ENCODE peak calls at places on chromosomes 4 and X, in eight cellular contexts. One of them, this sample, is unnamed.

GRCh38 chr4:97923096-97923495 is 220.2 kb downstream of the STPG2 start:
- DNase-seq in astrocyte of the hippocampus: no peak
- DNase-seq in central memory CD8-positive, alpha-beta T cell: no peak
- DNase-seq in choroid plexus epithelial cell: no peak
- DNase-seq in iPS-NIHi11: no peak
- DNase-seq in GM13977: no peak
- DNase-seq in NCI-H524: no peak
- DNase-seq in left cardiac atrium: no peak
- DNase-seq in this sample: no peak

GRCh38 chr4:70531981-70532380 is 13.6 kb downstream of the AMTN start:
- DNase-seq in left cardiac atrium: no peak
- DNase-seq in GM13977: no peak
- DNase-seq in astrocyte of the hippocampus: no peak
- DNase-seq in central memory CD8-positive, alpha-beta T cell: no peak
- DNase-seq in NCI-H524: no peak
- DNase-seq in choroid plexus epithelial cell: peak
- DNase-seq in iPS-NIHi11: peak
- DNase-seq in this sample: no peak

GRCh38 chr4:137664416-137664815 is 132.1 kb upstream of the PCDH18 start:
- DNase-seq in iPS-NIHi11: no peak
- DNase-seq in NCI-H524: no peak
- DNase-seq in central memory CD8-positive, alpha-beta T cell: no peak
- DNase-seq in astrocyte of the hippocampus: no peak
- DNase-seq in GM13977: no peak
- DNase-seq in choroid plexus epithelial cell: peak
- DNase-seq in left cardiac atrium: no peak
- DNase-seq in this sample: no peak

GRCh38 chrX:135985123-135985973 is at the start of gene SLC9A6:
- DNase-seq in choroid plexus epithelial cell: peak
- DNase-seq in left cardiac atrium: peak
- DNase-seq in iPS-NIHi11: peak
- DNase-seq in NCI-H524: peak
- DNase-seq in central memory CD8-positive, alpha-beta T cell: peak
- DNase-seq in astrocyte of the hippocampus: peak
- DNase-seq in GM13977: peak
- DNase-seq in this sample: peak

GRCh38 chrX:110414679-110415439 is 56.2 kb downstream of the RTL9 start:
- DNase-seq in NCI-H524: no peak
- DNase-seq in iPS-NIHi11: no peak
- DNase-seq in left cardiac atrium: no peak
- DNase-seq in central memory CD8-positive, alpha-beta T cell: no peak
- DNase-seq in astrocyte of the hippocampus: peak
- DNase-seq in choroid plexus epithelial cell: peak
- DNase-seq in GM13977: peak
- DNase-seq in this sample: no peak

GRCh38 chr4:48909697-48910096 is 3.1 kb upstream of the OCIAD2 start:
- DNase-seq in choroid plexus epithelial cell: peak
- DNase-seq in astrocyte of the hippocampus: peak
- DNase-seq in NCI-H524: no peak
- DNase-seq in central memory CD8-positive, alpha-beta T cell: no peak
- DNase-seq in GM13977: no peak
- DNase-seq in iPS-NIHi11: peak
- DNase-seq in left cardiac atrium: no peak
- DNase-seq in this sample: peak

GRCh38 chrX:131752493-131753198 is 208.8 kb downstream of the OR13H1 start:
- DNase-seq in central memory CD8-positive, alpha-beta T cell: no peak
- DNase-seq in GM13977: no peak
- DNase-seq in astrocyte of the hippocampus: peak
- DNase-seq in choroid plexus epithelial cell: no peak
- DNase-seq in NCI-H524: no peak
- DNase-seq in iPS-NIHi11: no peak
- DNase-seq in left cardiac atrium: peak
- DNase-seq in this sample: peak

GRCh38 chrX:150032742-150033141 is 94.5 kb upstream of the EOLA2 start:
- DNase-seq in left cardiac atrium: no peak
- DNase-seq in choroid plexus epithelial cell: peak
- DNase-seq in GM13977: no peak
- DNase-seq in NCI-H524: no peak
- DNase-seq in iPS-NIHi11: no peak
- DNase-seq in astrocyte of the hippocampus: no peak
- DNase-seq in central memory CD8-positive, alpha-beta T cell: no peak
- DNase-seq in this sample: peak

GRCh38 chr4:1239141-1239948 is 9.6 kb downstream of the CTBP1 start:
- DNase-seq in choroid plexus epithelial cell: no peak
- DNase-seq in iPS-NIHi11: peak
- DNase-seq in GM13977: no peak
- DNase-seq in central memory CD8-positive, alpha-beta T cell: no peak
- DNase-seq in left cardiac atrium: peak
- DNase-seq in astrocyte of the hippocampus: no peak
- DNase-seq in NCI-H524: no peak
- DNase-seq in this sample: no peak

GRCh38 chr4:6417516-6417915 is 54.9 kb downstream of the PPP2R2C start:
- DNase-seq in left cardiac atrium: no peak
- DNase-seq in central memory CD8-positive, alpha-beta T cell: no peak
- DNase-seq in astrocyte of the hippocampus: no peak
- DNase-seq in choroid plexus epithelial cell: no peak
- DNase-seq in GM13977: no peak
- DNase-seq in NCI-H524: no peak
- DNase-seq in iPS-NIHi11: no peak
- DNase-seq in this sample: no peak

GRCh38 chr4:92265066-92265465 is 38.7 kb upstream of the GRID2 start:
- DNase-seq in NCI-H524: no peak
- DNase-seq in left cardiac atrium: no peak
- DNase-seq in GM13977: no peak
- DNase-seq in astrocyte of the hippocampus: no peak
- DNase-seq in choroid plexus epithelial cell: peak
- DNase-seq in iPS-NIHi11: no peak
- DNase-seq in central memory CD8-positive, alpha-beta T cell: no peak
- DNase-seq in this sample: peak

GRCh38 chrX:44470816-44471215 is 71.8 kb downstream of the FUNDC1 start:
- DNase-seq in left cardiac atrium: no peak
- DNase-seq in iPS-NIHi11: peak
- DNase-seq in central memory CD8-positive, alpha-beta T cell: no peak
- DNase-seq in astrocyte of the hippocampus: no peak
- DNase-seq in choroid plexus epithelial cell: peak
- DNase-seq in GM13977: no peak
- DNase-seq in NCI-H524: no peak
- DNase-seq in this sample: no peak

GRCh38 chrX:56232221-56233082 is at the start of gene KLF8:
- DNase-seq in astrocyte of the hippocampus: peak
- DNase-seq in NCI-H524: no peak
- DNase-seq in choroid plexus epithelial cell: no peak
- DNase-seq in GM13977: peak
- DNase-seq in left cardiac atrium: peak
- DNase-seq in central memory CD8-positive, alpha-beta T cell: no peak
- DNase-seq in iPS-NIHi11: peak
- DNase-seq in this sample: no peak

GRCh38 chr4:54898941-54899340 is 226.5 kb downstream of the KDR start:
- DNase-seq in choroid plexus epithelial cell: peak
- DNase-seq in GM13977: no peak
- DNase-seq in astrocyte of the hippocampus: peak
- DNase-seq in iPS-NIHi11: no peak
- DNase-seq in left cardiac atrium: no peak
- DNase-seq in central memory CD8-positive, alpha-beta T cell: no peak
- DNase-seq in NCI-H524: no peak
- DNase-seq in this sample: no peak

GRCh38 chr4:173237152-173237551 is 68.5 kb downstream of the GALNT7 start:
- DNase-seq in iPS-NIHi11: no peak
- DNase-seq in central memory CD8-positive, alpha-beta T cell: no peak
- DNase-seq in left cardiac atrium: no peak
- DNase-seq in astrocyte of the hippocampus: no peak
- DNase-seq in GM13977: no peak
- DNase-seq in choroid plexus epithelial cell: no peak
- DNase-seq in NCI-H524: no peak
- DNase-seq in this sample: peak

This sample was measured in fibroblast of villous mesenchyme.